ENCODE peak calls at places on chromosomes 4 and X, in six cellular contexts. S, D, V, K, G and F are unnamed samples.

GRCh38 chrX:75596178-75596577 is 73.3 kb upstream of the ZDHHC15 start:
- DNase-seq in D (no peak), K (no peak), G (no peak), S (no peak), V (no peak), F (no peak)

GRCh38 chr4:10639664-10640063 is 44.9 kb downstream of the CLNK start:
- DNase-seq in G (no peak), S (peak; percentile 6), K (no peak), D (peak; percentile 24), V (no peak), F (no peak)

GRCh38 chrX:154544885-154545284 is 1.8 kb downstream of the G6PD start:
- DNase-seq in V (peak; percentile 17), G (no peak), K (no peak), D (no peak), S (no peak), F (no peak)

GRCh38 chr4:72318771-72319170 is 250.2 kb downstream of the ADAMTS3 start:
- DNase-seq in G (no peak), K (no peak), D (no peak), S (peak; percentile 74), V (no peak), F (no peak)

GRCh38 chr4:124018383-124019317 is 622.1 kb downstream of the SPRY1 start:
- DNase-seq in S (no peak), G (peak; percentile 21), D (peak; percentile 37), K (peak; percentile 38), V (peak; percentile 82), F (peak; percentile 77)

GRCh38 chr4:173212379-173212778 is 43.8 kb downstream of the GALNT7 start:
- DNase-seq in D (peak; percentile 13), G (no peak), V (no peak), K (no peak), S (no peak), F (no peak)

GRCh38 chr4:184899261-184900134 is 73.7 kb upstream of the ACSL1 start:
- DNase-seq in S (peak; percentile 73), G (no peak), V (no peak), K (no peak), D (peak; percentile 8), F (no peak)

GRCh38 chr4:7766661-7767345 is 172.9 kb downstream of the AFAP1 start:
- DNase-seq in S (no peak), K (peak; percentile 43), G (no peak), D (no peak), V (no peak), F (no peak)

GRCh38 chr4:10733486-10733885 is 48.9 kb upstream of the CLNK start:
- DNase-seq in S (no peak), V (no peak), K (no peak), G (no peak), D (no peak), F (no peak)

GRCh38 chrX:10783451-10783995 is 163.1 kb upstream of the MID1 start:
- DNase-seq in S (no peak), G (no peak), D (no peak), K (no peak), V (no peak), F (no peak)

GRCh38 chr4:117641519-117641918 is 392.8 kb upstream of the NDST3 start:
- DNase-seq in V (no peak), K (no peak), S (no peak), G (no peak), D (no peak), F (no peak)

GRCh38 chr4:84937381-84937977 is 29.0 kb downstream of the WDFY3 start:
- DNase-seq in G (no peak), K (no peak), V (no peak), D (no peak), S (no peak), F (no peak)

GRCh38 chr4:141347738-141348524 is 127.2 kb downstream of the ZNF330 start:
- DNase-seq in K (no peak), D (peak; percentile 28), S (peak; percentile 16), G (no peak), V (no peak), F (peak; percentile 84)

GRCh38 chrX:12901486-12901885 is 4.9 kb upstream of the TLR8 start:
- DNase-seq in S (peak; percentile 48), K (peak; percentile 43), V (peak; percentile 40), D (peak; percentile 39), G (peak; percentile 24), F (peak; percentile 30)

GRCh38 chrX:45017946-45018345 is 145.0 kb downstream of the KDM6A start:
- DNase-seq in D (no peak), G (no peak), S (no peak), K (no peak), V (no peak), F (no peak)

GRCh38 chrX:24306430-24306829 is 7.4 kb downstream of the SUPT20HL2 start:
- DNase-seq in K (no peak), G (no peak), D (no peak), V (peak; percentile 11), S (no peak), F (no peak)

GRCh38 chr4:139509727-139510410 is 46.1 kb downstream of the SETD7 start:
- DNase-seq in S (no peak), D (no peak), G (no peak), V (peak; percentile 51), K (no peak), F (no peak)

GRCh38 chrX:103734125-103734760 is 23.5 kb downstream of the TMEM31 start:
- DNase-seq in K (no peak), G (no peak), V (no peak), S (peak; percentile 68), D (peak; percentile 24), F (no peak)

GRCh38 chrX:41779058-41779564 is 55.1 kb downstream of the GPR82 start:
- DNase-seq in V (peak; percentile 72), S (peak; percentile 68), D (peak; percentile 85), K (no peak), G (no peak), F (peak; percentile 41)

GRCh38 chr4:118823471-118823870 is 12.5 kb downstream of the SEC24D start:
- DNase-seq in S (peak; percentile 64), K (no peak), D (no peak), G (no peak), V (no peak), F (no peak)

GRCh38 chr4:23875317-23875716 is 14.5 kb downstream of the PPARGC1A start:
- DNase-seq in D (peak; percentile 6), K (no peak), S (no peak), V (no peak), G (no peak), F (no peak)
- H3K4me1 ChIP-seq in D (no peaks in the 10 kb centered on the region), K (peaks cover 3% of the 10 kb centered on the region), S (no peaks in the 10 kb centered on the region), V (peaks cover 92% of the 10 kb centered on the region), G (no peaks in the 10 kb centered on the region), F (peaks cover 3% of the 10 kb centered on the region)

DNA sequence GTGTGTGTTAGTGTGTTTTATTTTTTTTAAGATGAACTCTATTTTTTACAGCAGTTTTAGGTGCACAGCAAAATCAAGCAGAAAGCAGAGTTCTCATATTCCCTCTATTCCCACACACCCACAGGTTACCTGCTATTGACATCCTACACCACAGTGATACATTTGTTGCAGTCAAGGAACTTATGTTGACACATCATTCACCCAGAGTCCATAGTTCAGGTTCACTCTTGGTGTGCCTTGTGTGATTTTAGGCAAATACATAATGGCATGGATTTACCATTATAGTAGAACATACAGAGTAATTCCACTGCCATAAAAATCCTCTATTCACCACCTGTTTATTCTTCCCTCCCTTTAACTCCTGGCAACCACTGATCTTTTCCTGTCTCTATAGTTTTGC is 28.7 kb downstream of the DIAPH2 start:
- DNase-seq in V (no peak), G (no peak), S (no peak), D (no peak), K (no peak), F (no peak)
- H3K4me1 ChIP-seq in V (no peaks in the 10 kb centered on the region), G (no peaks in the 10 kb centered on the region), S (no peaks in the 10 kb centered on the region), D (no peaks in the 10 kb centered on the region), K (peaks cover 4% of the 10 kb centered on the region), F (no peaks in the 10 kb centered on the region)

GRCh38 chr4:48127231-48127881 is 6.7 kb downstream of the TXK start:
- DNase-seq in G (no peak), V (peak; percentile 26), S (no peak), D (no peak), K (no peak), F (no peak)

GRCh38 chr4:48129307-48130014 is 4.6 kb downstream of the TXK start:
- DNase-seq in D (no peak), S (no peak), G (no peak), V (no peak), K (peak; percentile 33), F (no peak)

GRCh38 chr4:48124870-48125269 is 9.2 kb downstream of the TXK start:
- DNase-seq in G (no peak), V (no peak), D (no peak), S (no peak), K (no peak), F (no peak)

GRCh38 chr4:48127882-48128394 is 6.1 kb downstream of the TXK start:
- DNase-seq in S (peak; percentile 93), G (no peak), D (peak; percentile 94), K (peak; percentile 34), V (peak; percentile 80), F (peak; percentile 86)

GRCh38 chr4:48126621-48127020 is 7.4 kb downstream of the TXK start:
- DNase-seq in K (no peak), D (no peak), G (no peak), V (no peak), S (no peak), F (no peak)
- H3K4me1 ChIP-seq in K (peaks cover 18% of the 10 kb centered on the region), D (peaks cover 1% of the 10 kb centered on the region), G (peaks cover 11% of the 10 kb centered on the region), V (peaks cover 15% of the 10 kb centered on the region), S (peaks cover 17% of the 10 kb centered on the region), F (peaks cover 10% of the 10 kb centered on the region)

GRCh38 chr4:38078590-38079381 is 118.6 kb downstream of the PTTG2 start:
- DNase-seq in K (no peak), G (no peak), S (peak; percentile 74), D (peak; percentile 94), V (no peak), F (peak; percentile 94)

GRCh38 chr4:38077791-38078489 is 117.7 kb downstream of the PTTG2 start:
- DNase-seq in G (no peak), K (no peak), S (no peak), V (no peak), D (no peak), F (no peak)

GRCh38 chr4:38082424-38083374 is 122.5 kb downstream of the PTTG2 start:
- DNase-seq in G (no peak), S (no peak), K (no peak), D (peak; percentile 97), V (no peak), F (peak; percentile 90)

GRCh38 chr4:38080575-38080974 is 120.4 kb downstream of the PTTG2 start:
- DNase-seq in D (no peak), G (no peak), K (no peak), V (no peak), S (no peak), F (no peak)

DNA sequence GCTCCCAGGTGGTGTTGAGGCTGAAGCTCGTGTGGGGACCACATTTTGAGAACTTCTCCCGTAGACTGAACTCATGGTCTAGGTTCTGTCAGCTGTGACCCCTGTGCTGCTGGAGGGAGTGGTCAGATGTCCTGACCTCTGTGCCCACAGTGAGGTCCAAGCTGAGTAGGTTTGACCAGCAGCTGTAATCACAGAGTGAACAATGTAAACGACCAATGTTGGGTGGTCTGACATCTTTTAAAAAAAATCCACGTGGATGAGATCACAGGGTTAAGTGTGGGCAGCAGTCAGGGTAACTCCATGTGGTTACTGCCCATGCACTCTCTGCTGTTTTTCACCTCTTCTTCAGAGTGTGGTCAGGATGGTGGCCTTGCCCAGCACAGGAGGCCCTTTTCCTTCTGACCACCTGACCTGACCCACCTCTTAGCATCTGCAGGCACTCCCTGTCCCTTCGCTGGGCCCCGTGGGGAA is 119.9 kb downstream of the PTTG2 start:
- DNase-seq in K (no peak), G (no peak), V (no peak), S (no peak), D (no peak), F (no peak)
- H3K4me1 ChIP-seq in K (peaks cover 49% of the 10 kb centered on the region), G (peaks cover 30% of the 10 kb centered on the region), V (peaks cover 17% of the 10 kb centered on the region), S (peaks cover 12% of the 10 kb centered on the region), D (peaks cover 35% of the 10 kb centered on the region), F (peaks cover 12% of the 10 kb centered on the region)

GRCh38 chr4:1041147-1041935 is 29.9 kb downstream of the FGFRL1 start:
- DNase-seq in K (peak; percentile 20), G (no peak), V (no peak), S (no peak), D (peak; percentile 34), F (peak; percentile 26)
- H3K4me1 ChIP-seq in K (no peaks in the 10 kb centered on the region), G (peaks cover 26% of the 10 kb centered on the region), V (peaks cover 3% of the 10 kb centered on the region), S (peaks cover 44% of the 10 kb centered on the region), D (peaks cover 40% of the 10 kb centered on the region), F (peaks cover 79% of the 10 kb centered on the region)